ENCODE peak calls at places on chromosomes 11 and 22, in nine cellular contexts. One of them, this sample, is unnamed. For H3K27me3, the result is how much of the 10 kb centered on the place peaks cover.

GRCh38 chr11:29656557-29656956 is 360.3 kb downstream of the KCNA4 start:
- DNase-seq in mammary epithelial cell: no peak
- DNase-seq in AG04450: no peak
- DNase-seq in H1: no peak
- DNase-seq in Panc1: no peak
- DNase-seq in ovary: no peak
- DNase-seq in colonic mucosa: no peak
- DNase-seq in prostate gland: no peak
- DNase-seq in HepG2: no peak
- DNase-seq in this sample: no peak

GRCh38 chr11:58674609-58675008 is 52.1 kb downstream of the CNTF start:
- DNase-seq in mammary epithelial cell: no peak
- DNase-seq in AG04450: no peak
- DNase-seq in H1: no peak
- DNase-seq in Panc1: no peak
- DNase-seq in ovary: no peak
- DNase-seq in colonic mucosa: no peak
- DNase-seq in prostate gland: no peak
- DNase-seq in HepG2: no peak
- DNase-seq in this sample: no peak

GRCh38 chr22:17724678-17725464 is 49.4 kb downstream of the BID start:
- DNase-seq in mammary epithelial cell: no peak
- DNase-seq in AG04450: no peak
- DNase-seq in H1: no peak
- DNase-seq in Panc1: no peak
- DNase-seq in ovary: no peak
- DNase-seq in colonic mucosa: no peak
- DNase-seq in prostate gland: no peak
- DNase-seq in HepG2: no peak
- DNase-seq in this sample: no peak

GRCh38 chr11:44943696-44944095 is 7.0 kb downstream of the TP53I11 start:
- DNase-seq in mammary epithelial cell: no peak
- DNase-seq in AG04450: no peak
- DNase-seq in H1: no peak
- DNase-seq in Panc1: no peak
- DNase-seq in ovary: no peak
- DNase-seq in colonic mucosa: no peak
- DNase-seq in prostate gland: no peak
- DNase-seq in HepG2: no peak
- DNase-seq in this sample: no peak

GRCh38 chr22:43301866-43302265 is 41.3 kb downstream of the SCUBE1 start:
- DNase-seq in mammary epithelial cell: no peak
- DNase-seq in AG04450: no peak
- DNase-seq in H1: no peak
- DNase-seq in Panc1: no peak
- DNase-seq in ovary: no peak
- DNase-seq in colonic mucosa: no peak
- DNase-seq in prostate gland: no peak
- DNase-seq in HepG2: no peak
- DNase-seq in this sample: no peak

GRCh38 chr11:74749965-74750296 is 1.3 kb downstream of the RNF169 start:
- DNase-seq in mammary epithelial cell: no peak
- DNase-seq in AG04450: no peak
- DNase-seq in H1: no peak
- DNase-seq in Panc1: no peak
- DNase-seq in ovary: no peak
- DNase-seq in colonic mucosa: no peak
- DNase-seq in prostate gland: no peak
- DNase-seq in HepG2: no peak
- DNase-seq in this sample: no peak

GRCh38 chr11:12113294-12113693 is 2.9 kb downstream of the MICAL2 start:
- DNase-seq in mammary epithelial cell: no peak
- DNase-seq in AG04450: no peak
- DNase-seq in H1: no peak
- DNase-seq in Panc1: no peak
- DNase-seq in ovary: no peak
- DNase-seq in colonic mucosa: no peak
- DNase-seq in prostate gland: no peak
- DNase-seq in HepG2: no peak
- DNase-seq in this sample: no peak

GRCh38 chr11:61019037-61019817 is 47.7 kb downstream of the CD6 start:
- DNase-seq in mammary epithelial cell: no peak
- DNase-seq in AG04450: no peak
- DNase-seq in H1: no peak
- DNase-seq in Panc1: no peak
- DNase-seq in ovary: no peak
- DNase-seq in colonic mucosa: no peak
- DNase-seq in prostate gland: no peak
- DNase-seq in HepG2: no peak
- DNase-seq in this sample: no peak

GRCh38 chr11:125494987-125495725 is 909 bp downstream of the FEZ1 start:
- DNase-seq in mammary epithelial cell: peak
- DNase-seq in AG04450: no peak
- DNase-seq in H1: peak
- DNase-seq in Panc1: no peak
- DNase-seq in ovary: peak
- DNase-seq in colonic mucosa: peak
- DNase-seq in prostate gland: peak
- DNase-seq in HepG2: no peak
- DNase-seq in this sample: peak

GRCh38 chr11:95322546-95322945 is 91.5 kb upstream of the SESN3 start:
- DNase-seq in mammary epithelial cell: peak
- DNase-seq in AG04450: no peak
- DNase-seq in H1: no peak
- DNase-seq in Panc1: no peak
- DNase-seq in ovary: no peak
- DNase-seq in colonic mucosa: no peak
- DNase-seq in prostate gland: no peak
- DNase-seq in HepG2: no peak
- DNase-seq in this sample: peak

GRCh38 chr11:74742070-74742469 is 6.6 kb upstream of the RNF169 start:
- DNase-seq in mammary epithelial cell: no peak
- DNase-seq in AG04450: no peak
- DNase-seq in H1: no peak
- DNase-seq in Panc1: no peak
- DNase-seq in ovary: no peak
- DNase-seq in colonic mucosa: no peak
- DNase-seq in prostate gland: no peak
- DNase-seq in HepG2: no peak
- DNase-seq in this sample: no peak

GRCh38 chr22:46563381-46564083 is 26.1 kb upstream of the CELSR1 start:
- DNase-seq in mammary epithelial cell: peak
- DNase-seq in AG04450: no peak
- DNase-seq in H1: peak
- DNase-seq in Panc1: no peak
- DNase-seq in ovary: peak
- DNase-seq in colonic mucosa: peak
- DNase-seq in prostate gland: peak
- DNase-seq in HepG2: peak
- DNase-seq in this sample: peak

GRCh38 chr22:44129614-44129976 is 51.1 kb upstream of the PARVG start:
- DNase-seq in mammary epithelial cell: peak
- DNase-seq in AG04450: no peak
- DNase-seq in H1: no peak
- DNase-seq in Panc1: no peak
- DNase-seq in ovary: no peak
- DNase-seq in colonic mucosa: no peak
- DNase-seq in prostate gland: no peak
- DNase-seq in HepG2: no peak
- DNase-seq in this sample: peak

GRCh38 chr11:96696736-96697135 is 306.9 kb downstream of the JRKL start:
- DNase-seq in mammary epithelial cell: no peak
- DNase-seq in AG04450: no peak
- DNase-seq in H1: no peak
- DNase-seq in Panc1: no peak
- DNase-seq in ovary: no peak
- DNase-seq in colonic mucosa: no peak
- DNase-seq in prostate gland: no peak
- DNase-seq in HepG2: no peak
- DNase-seq in this sample: no peak

GRCh38 chr11:82315093-82315492 is 418.6 kb downstream of the FAM181B start:
- DNase-seq in mammary epithelial cell: peak
- DNase-seq in AG04450: no peak
- DNase-seq in H1: peak
- DNase-seq in Panc1: no peak
- DNase-seq in ovary: peak
- DNase-seq in colonic mucosa: no peak
- DNase-seq in prostate gland: no peak
- DNase-seq in HepG2: peak
- DNase-seq in this sample: peak

GRCh38 chr11:33377852-33378385 is 120.7 kb downstream of the HIPK3 start:
- DNase-seq in mammary epithelial cell: no peak
- DNase-seq in AG04450: no peak
- DNase-seq in H1: no peak
- DNase-seq in Panc1: no peak
- DNase-seq in ovary: no peak
- DNase-seq in colonic mucosa: no peak
- DNase-seq in prostate gland: no peak
- DNase-seq in HepG2: no peak
- DNase-seq in this sample: no peak

GRCh38 chr11:33375688-33376311 is 118.6 kb downstream of the HIPK3 start:
- DNase-seq in mammary epithelial cell: peak
- DNase-seq in AG04450: no peak
- DNase-seq in H1: peak
- DNase-seq in Panc1: no peak
- DNase-seq in ovary: no peak
- DNase-seq in colonic mucosa: no peak
- DNase-seq in prostate gland: no peak
- DNase-seq in HepG2: no peak
- DNase-seq in this sample: no peak

GRCh38 chr11:33375236-33375635 is 118.1 kb downstream of the HIPK3 start:
- DNase-seq in mammary epithelial cell: no peak
- DNase-seq in AG04450: no peak
- DNase-seq in H1: no peak
- DNase-seq in Panc1: no peak
- DNase-seq in ovary: no peak
- DNase-seq in colonic mucosa: no peak
- DNase-seq in prostate gland: no peak
- DNase-seq in HepG2: no peak
- DNase-seq in this sample: no peak

GRCh38 chr11:33376331-33377099 is 119.3 kb downstream of the HIPK3 start:
- DNase-seq in mammary epithelial cell: peak
- DNase-seq in AG04450: no peak
- DNase-seq in H1: peak
- DNase-seq in Panc1: no peak
- DNase-seq in ovary: no peak
- DNase-seq in colonic mucosa: no peak
- DNase-seq in prostate gland: no peak
- DNase-seq in HepG2: no peak
- DNase-seq in this sample: no peak

GRCh38 chr11:33377100-33377851 is 120.1 kb downstream of the HIPK3 start:
- DNase-seq in mammary epithelial cell: no peak
- DNase-seq in AG04450: no peak
- DNase-seq in H1: no peak
- DNase-seq in Panc1: no peak
- DNase-seq in ovary: no peak
- DNase-seq in colonic mucosa: no peak
- DNase-seq in prostate gland: no peak
- DNase-seq in HepG2: no peak
- DNase-seq in this sample: no peak
- TF ChIP-seq CTCF in mammary epithelial cell: no peak
- TF ChIP-seq CTCF in AG04450: no peak
- TF ChIP-seq CTCF in H1: no peak
- TF ChIP-seq CTCF in Panc1: no peak
- TF ChIP-seq CTCF in ovary: no peak
- TF ChIP-seq CTCF in colonic mucosa: no peak
- TF ChIP-seq CTCF in prostate gland: no peak
- TF ChIP-seq CTCF in HepG2: no peak
- TF ChIP-seq CTCF in this sample: no peak

GRCh38 chr11:92703431-92703830 is 266.0 kb upstream of the MTNR1B start:
- DNase-seq in mammary epithelial cell: peak
- DNase-seq in AG04450: no peak
- DNase-seq in H1: no peak
- DNase-seq in Panc1: no peak
- DNase-seq in ovary: no peak
- DNase-seq in colonic mucosa: no peak
- DNase-seq in prostate gland: no peak
- DNase-seq in HepG2: no peak
- DNase-seq in this sample: no peak
- H3K4me3 ChIP-seq in mammary epithelial cell: no peak
- H3K4me3 ChIP-seq in AG04450: no peak
- H3K4me3 ChIP-seq in H1: no peak
- H3K4me3 ChIP-seq in Panc1: no peak
- H3K4me3 ChIP-seq in ovary: no peak
- H3K4me3 ChIP-seq in colonic mucosa: no peak
- H3K4me3 ChIP-seq in prostate gland: no peak
- H3K4me3 ChIP-seq in HepG2: no peak
- H3K4me3 ChIP-seq in this sample: no peak

GRCh38 chr22:23557036-23557435 is 23.1 kb downstream of the IGLL1 start:
- DNase-seq in mammary epithelial cell: no peak
- DNase-seq in AG04450: no peak
- DNase-seq in H1: no peak
- DNase-seq in Panc1: no peak
- DNase-seq in ovary: no peak
- DNase-seq in colonic mucosa: no peak
- DNase-seq in prostate gland: no peak
- DNase-seq in HepG2: no peak
- DNase-seq in this sample: no peak

GRCh38 chr22:23555118-23555517 is 25.0 kb downstream of the IGLL1 start:
- DNase-seq in mammary epithelial cell: no peak
- DNase-seq in AG04450: no peak
- DNase-seq in H1: no peak
- DNase-seq in Panc1: no peak
- DNase-seq in ovary: no peak
- DNase-seq in colonic mucosa: no peak
- DNase-seq in prostate gland: no peak
- DNase-seq in HepG2: no peak
- DNase-seq in this sample: no peak

GRCh38 chr22:23553922-23554870 is 25.9 kb downstream of the IGLL1 start:
- DNase-seq in mammary epithelial cell: no peak
- DNase-seq in AG04450: no peak
- DNase-seq in H1: no peak
- DNase-seq in Panc1: no peak
- DNase-seq in ovary: no peak
- DNase-seq in colonic mucosa: no peak
- DNase-seq in prostate gland: no peak
- DNase-seq in HepG2: no peak
- DNase-seq in this sample: no peak

GRCh38 chr22:23556026-23556620 is 24.0 kb downstream of the IGLL1 start:
- DNase-seq in mammary epithelial cell: no peak
- DNase-seq in AG04450: no peak
- DNase-seq in H1: no peak
- DNase-seq in Panc1: no peak
- DNase-seq in ovary: no peak
- DNase-seq in colonic mucosa: no peak
- DNase-seq in prostate gland: no peak
- DNase-seq in HepG2: no peak
- DNase-seq in this sample: no peak

GRCh38 chr22:23557467-23557866 is 22.6 kb downstream of the IGLL1 start:
- DNase-seq in mammary epithelial cell: no peak
- DNase-seq in AG04450: no peak
- DNase-seq in H1: no peak
- DNase-seq in Panc1: no peak
- DNase-seq in ovary: no peak
- DNase-seq in colonic mucosa: no peak
- DNase-seq in prostate gland: no peak
- DNase-seq in HepG2: no peak
- DNase-seq in this sample: no peak
- H3K27me3 ChIP-seq in mammary epithelial cell: under half
- H3K27me3 ChIP-seq in AG04450: under half
- H3K27me3 ChIP-seq in H1: under half
- H3K27me3 ChIP-seq in Panc1: under half
- H3K27me3 ChIP-seq in ovary: under half
- H3K27me3 ChIP-seq in colonic mucosa: under half
- H3K27me3 ChIP-seq in prostate gland: under half
- H3K27me3 ChIP-seq in HepG2: under half
- H3K27me3 ChIP-seq in this sample: under half

GRCh38 chr11:64331569-64332371 is 8.2 kb upstream of the CCDC88B start:
- DNase-seq in mammary epithelial cell: peak
- DNase-seq in AG04450: peak
- DNase-seq in H1: peak
- DNase-seq in Panc1: peak
- DNase-seq in ovary: no peak
- DNase-seq in colonic mucosa: peak
- DNase-seq in prostate gland: peak
- DNase-seq in HepG2: peak
- DNase-seq in this sample: peak
- TF ChIP-seq CTCF in mammary epithelial cell: peak
- TF ChIP-seq CTCF in AG04450: peak
- TF ChIP-seq CTCF in H1: peak
- TF ChIP-seq CTCF in Panc1: no peak
- TF ChIP-seq CTCF in ovary: no peak
- TF ChIP-seq CTCF in colonic mucosa: peak
- TF ChIP-seq CTCF in prostate gland: peak
- TF ChIP-seq CTCF in HepG2: peak
- TF ChIP-seq CTCF in this sample: peak

This sample was measured in bronchial epithelial cell.